ENCODE peak calls at places on chromosomes 4 and X, in seven cellular contexts. P, R, H, Z, K, Y and C are unnamed samples.

GRCh38 chr4:121375262-121375661 is 5.6 kb downstream of the QRFPR start:
- DNase-seq in R (no peak), H (no peak), Z (no peak), K (peak; percentile 21), Y (no peak), P (no peak), C (no peak)

GRCh38 chrX:118872102-118872566 is 48.5 kb downstream of the ZCCHC12 start:
- DNase-seq in Z (no peak), P (no peak), H (no peak), Y (no peak), K (no peak), R (no peak), C (no peak)

GRCh38 chrX:48971325-48972213 is at the start of gene KCND1:
- DNase-seq in K (peak; percentile 48), H (peak; percentile 34), Y (peak; percentile 71), Z (peak; percentile 77), P (no peak), R (peak; percentile 46), C (no peak)

GRCh38 chr4:136032391-136032790 is 1499.9 kb downstream of the PCDH18 start:
- DNase-seq in Z (no peak), Y (peak; percentile 14), K (no peak), H (no peak), P (no peak), R (no peak), C (no peak)

GRCh38 chr4:78779280-78779679 is 3.1 kb downstream of the BMP2K start:
- DNase-seq in Z (no peak), R (peak; percentile 26), H (no peak), Y (no peak), P (no peak), K (peak; percentile 40), C (no peak)

GRCh38 chr4:95549246-95550138 is 719 bp upstream of the UNC5C start:
- DNase-seq in K (peak; percentile 91), H (no peak), R (peak; percentile 19), P (peak; percentile 43), Y (peak; percentile 53), Z (peak; percentile 65), C (no peak)

GRCh38 chr4:84673475-84674230 is 90.7 kb downstream of the CDS1 start:
- DNase-seq in Y (no peak), P (no peak), R (peak; percentile 92), Z (no peak), K (peak; percentile 79), H (no peak), C (no peak)

GRCh38 chr4:154602404-154603020 is 9.9 kb downstream of the FGG start:
- DNase-seq in K (no peak), Z (no peak), P (no peak), H (no peak), R (no peak), Y (no peak), C (no peak)

GRCh38 chr4:123113193-123113592 is 190.8 kb upstream of the NUDT6 start:
- DNase-seq in H (no peak), Y (no peak), Z (no peak), K (peak; percentile 52), R (no peak), P (no peak), C (no peak)

GRCh38 chr4:89482248-89482647 is 174.6 kb upstream of the GPRIN3 start:
- DNase-seq in K (peak; percentile 36), H (no peak), Y (peak; percentile 88), Z (peak; percentile 39), P (peak; percentile 1), R (peak; percentile 53), C (peak; percentile 47)

GRCh38 chr4:15738877-15739276 is 36.0 kb downstream of the BST1 start:
- DNase-seq in K (no peak), Z (no peak), P (no peak), Y (no peak), H (no peak), R (peak; percentile 21), C (peak; percentile 12)

GRCh38 chrX:19673334-19674040 is 158.2 kb upstream of the MAP3K15 start:
- DNase-seq in P (no peak), Y (peak; percentile 60), K (peak; percentile 91), R (peak; percentile 95), H (no peak), Z (no peak), C (peak; percentile 20)

GRCh38 chr4:127741247-127741646 is 11.0 kb downstream of the SLC25A31 start:
- DNase-seq in H (no peak), R (no peak), K (no peak), P (no peak), Y (no peak), Z (no peak), C (no peak)

GRCh38 chrX:121308276-121308805 is 260.9 kb downstream of the GLUD2 start:
- DNase-seq in Y (peak; percentile 44), K (no peak), R (no peak), H (no peak), P (no peak), Z (peak; percentile 35), C (no peak)

GRCh38 chr4:41400296-41400695 is 137.7 kb upstream of the LIMCH1 start:
- DNase-seq in Z (no peak), P (no peak), H (no peak), R (no peak), K (no peak), Y (no peak), C (no peak)

DNA sequence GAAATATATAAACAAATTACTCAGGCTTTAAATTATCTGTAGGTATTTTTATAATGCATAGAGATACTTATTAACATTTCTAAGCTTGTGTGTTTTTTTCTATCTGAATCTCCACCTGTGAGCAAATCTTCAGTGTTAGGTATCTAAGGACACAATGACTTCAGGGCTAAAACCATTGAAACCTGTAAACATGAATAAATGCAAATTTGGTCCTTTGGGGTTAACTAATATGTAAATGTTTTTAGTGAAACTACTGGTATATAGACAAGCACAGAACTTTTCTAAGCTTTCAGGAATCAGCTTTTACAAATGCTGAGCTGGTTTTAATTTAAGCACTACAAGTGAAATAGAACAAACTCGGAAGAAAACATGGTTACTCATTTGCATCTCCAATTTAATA is 147.9 kb downstream of the FBXO8 start:
- DNase-seq in R (no peak), P (no peak), H (no peak), Y (no peak), K (no peak), Z (no peak), C (no peak)
- H3K4me2 ChIP-seq in R (peak overlapping the region; percentile 82), P (no peak overlapping the region), H (no peak overlapping the region), Y (no peak overlapping the region), K (no peak overlapping the region), Z (no peak overlapping the region), C (peak overlapping the region; percentile 36)

GRCh38 chr4:168886361-168886760 is 123.7 kb downstream of the CBR4 start:
- DNase-seq in P (no peak), Z (no peak), H (no peak), Y (peak; percentile 80), K (peak; percentile 70), R (peak; percentile 81), C (peak; percentile 75)

GRCh38 chr4:168885416-168885815 is 124.6 kb downstream of the CBR4 start:
- DNase-seq in H (no peak), Z (no peak), R (no peak), P (no peak), K (no peak), Y (no peak), C (no peak)

GRCh38 chr4:168883513-168883912 is 126.5 kb downstream of the CBR4 start:
- DNase-seq in P (no peak), K (peak; percentile 58), Z (no peak), R (peak; percentile 81), Y (no peak), H (no peak), C (no peak)

GRCh38 chr4:168882650-168883233 is 127.3 kb downstream of the CBR4 start:
- DNase-seq in K (peak; percentile 77), Z (no peak), P (no peak), H (no peak), Y (peak; percentile 30), R (peak; percentile 75), C (peak; percentile 75)

GRCh38 chr4:168884251-168885124 is 125.6 kb downstream of the CBR4 start:
- DNase-seq in K (peak; percentile 51), H (no peak), P (no peak), Z (no peak), R (no peak), Y (no peak), C (peak; percentile 42)
- H3K4ac ChIP-seq in K (no peak overlapping the region), H (no peak overlapping the region), P (no peak overlapping the region), Z (no peak overlapping the region), R (peak overlapping the region; percentile 94), Y (no peak overlapping the region), C (peak overlapping the region; percentile 47)

DNA sequence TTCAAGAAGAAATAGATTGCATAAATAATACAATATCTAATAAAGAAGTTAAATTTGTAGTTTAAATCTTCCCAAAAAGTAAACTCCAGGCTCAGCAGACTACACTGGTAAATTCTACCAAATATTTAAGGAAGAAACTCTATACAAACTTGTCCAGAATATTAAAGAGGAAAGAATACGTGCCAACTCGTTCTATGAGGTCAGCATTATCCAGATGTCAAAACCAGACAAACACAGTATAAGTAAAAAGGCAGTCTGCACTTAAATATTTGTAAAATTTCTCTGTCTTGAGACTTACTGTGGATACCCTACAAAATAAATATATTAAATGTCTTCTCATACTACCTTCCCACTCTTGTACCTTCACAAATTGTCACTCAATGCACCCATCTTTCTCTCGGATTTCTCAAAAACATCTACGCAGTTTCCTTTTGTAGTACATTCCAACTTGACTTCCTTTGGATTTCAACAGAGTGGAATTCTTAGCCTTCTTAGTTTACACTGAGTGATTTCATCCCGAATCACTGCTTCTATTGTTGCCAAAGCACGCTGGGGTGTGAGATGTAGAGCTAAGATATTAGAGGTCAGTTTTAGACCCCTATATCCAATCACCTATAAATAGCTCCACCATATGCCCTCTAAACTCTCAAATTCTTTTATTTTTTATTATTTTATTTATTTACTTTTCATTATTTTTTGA is 71.6 kb upstream of the MAB21L2 start:
- DNase-seq in Y (no peak), H (no peak), P (peak; percentile 9), Z (no peak), R (peak; percentile 86), K (peak; percentile 79), C (peak; percentile 61)
- H3K27ac ChIP-seq in Y (no peak overlapping the region), H (no peak overlapping the region), P (no peak overlapping the region), Z (no peak overlapping the region), R (peak overlapping the region; percentile 99), K (no peak overlapping the region), C (no peak overlapping the region)

GRCh38 chrX:17679820-17680219 is 57.5 kb upstream of the SCML1 start:
- DNase-seq in K (no peak), Y (no peak), H (no peak), R (no peak), P (no peak), Z (no peak), C (no peak)

GRCh38 chrX:17674611-17675010 is 62.7 kb upstream of the SCML1 start:
- DNase-seq in H (no peak), R (no peak), P (no peak), Y (no peak), K (no peak), Z (no peak), C (no peak)

GRCh38 chrX:17682259-17682658 is 55.0 kb upstream of the SCML1 start:
- DNase-seq in R (no peak), H (no peak), Y (no peak), K (no peak), P (no peak), Z (no peak), C (no peak)

GRCh38 chrX:17680732-17681413 is 56.4 kb upstream of the SCML1 start:
- DNase-seq in R (no peak), Z (no peak), K (no peak), P (no peak), Y (no peak), H (no peak), C (no peak)

DNA sequence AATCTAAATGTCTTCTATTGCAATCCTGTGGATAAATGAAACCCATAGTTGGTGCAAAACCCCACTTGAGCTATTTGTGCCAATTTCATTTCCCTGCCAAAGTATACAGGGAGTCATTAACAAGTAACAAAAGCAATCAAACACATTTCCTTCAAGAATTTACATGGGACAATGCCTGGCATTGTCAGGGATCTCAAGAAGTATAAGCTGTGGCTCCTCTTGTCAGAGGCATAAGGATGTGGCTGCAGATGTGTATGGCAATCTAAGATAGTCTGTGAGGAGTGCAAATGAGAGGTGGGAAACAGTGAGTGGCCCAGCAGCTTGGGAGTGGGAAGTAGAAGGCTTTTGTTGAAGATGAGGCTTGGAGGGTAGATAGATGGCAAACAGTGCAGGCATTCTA is 58.0 kb upstream of the SCML1 start:
- DNase-seq in R (no peak), K (no peak), Z (no peak), P (no peak), H (no peak), Y (no peak), C (no peak)
- H3K4me2 ChIP-seq in R (no peak overlapping the region), K (no peak overlapping the region), Z (no peak overlapping the region), P (no peak overlapping the region), H (no peak overlapping the region), Y (no peak overlapping the region), C (no peak overlapping the region)